ENCODE peak calls at places on chromosomes 1 and 21, in nine cellular contexts. E, P, Z, Q, O, V, M, K and B are unnamed samples.

GRCh38 chr1:20405051-20405754 is 80.8 kb downstream of the CAMK2N1 start:
- DNase-seq in E (no peak), P (no peak), Z (no peak), Q (no peak), O (no peak), V (no peak), M (no peak), K (no peak), B (no peak)

GRCh38 chr1:114670083-114671010 is 498 bp upstream of the DENND2C start:
- DNase-seq in E (peak; percentile 85), P (peak; percentile 85), Z (peak; percentile 98), Q (peak; percentile 60), O (peak; percentile 88), V (peak; percentile 72), M (peak; percentile 92), K (peak; percentile 80), B (peak; percentile 81)

GRCh38 chr1:24022611-24023359 is 42.7 kb upstream of the SRSF10 start:
- DNase-seq in E (no peak), P (no peak), Z (no peak), Q (no peak), O (no peak), V (peak; percentile 93), M (no peak), K (peak; percentile 89), B (no peak)

GRCh38 chr1:93874025-93874651 is 4.9 kb downstream of the DNTTIP2 start:
- DNase-seq in E (no peak), P (no peak), Z (no peak), Q (no peak), O (no peak), V (no peak), M (peak; percentile 27), K (peak; percentile 72), B (peak; percentile 57)

GRCh38 chr1:182829285-182829932 is 9.7 kb upstream of the DHX9 start:
- DNase-seq in E (peak; percentile 57), P (no peak), Z (no peak), Q (no peak), O (no peak), V (no peak), M (peak; percentile 23), K (no peak), B (no peak)

GRCh38 chr1:113231866-113232265 is 158.4 kb upstream of the MAGI3 start:
- DNase-seq in E (no peak), P (no peak), Z (no peak), Q (no peak), O (no peak), V (no peak), M (no peak), K (no peak), B (no peak)

GRCh38 chr1:39378377-39378776 is 113.1 kb upstream of the BMP8A start:
- DNase-seq in E (peak; percentile 20), P (no peak), Z (no peak), Q (no peak), O (no peak), V (no peak), M (peak; percentile 12), K (no peak), B (peak; percentile 27)

GRCh38 chr1:181987334-181987870 is 74.1 kb downstream of the ZNF648 start:
- DNase-seq in E (no peak), P (no peak), Z (no peak), Q (no peak), O (no peak), V (no peak), M (no peak), K (no peak), B (no peak)

GRCh38 chr1:235601087-235601486 is 48.5 kb downstream of the GNG4 start:
- DNase-seq in E (no peak), P (peak; percentile 7), Z (no peak), Q (no peak), O (peak; percentile 46), V (no peak), M (no peak), K (no peak), B (peak; percentile 57)

GRCh38 chr1:76697361-76697760 is 169.9 kb upstream of the ST6GALNAC5 start:
- DNase-seq in E (no peak), P (no peak), Z (no peak), Q (no peak), O (no peak), V (no peak), M (no peak), K (no peak), B (no peak)

GRCh38 chr21:20882462-20883415 is 115.5 kb upstream of the NCAM2 start:
- DNase-seq in E (peak; percentile 44), P (peak; percentile 5), Z (no peak), Q (no peak), O (peak; percentile 20), V (no peak), M (peak; percentile 6), K (peak; percentile 0), B (peak; percentile 50)

GRCh38 chr1:88935522-88936222 is 44.3 kb upstream of the GTF2B start:
- DNase-seq in E (peak; percentile 47), P (no peak), Z (no peak), Q (no peak), O (no peak), V (peak; percentile 19), M (peak; percentile 35), K (peak; percentile 52), B (peak; percentile 53)

GRCh38 chr1:32972814-32973428 is 8.3 kb upstream of the RNF19B start:
- DNase-seq in E (no peak), P (no peak), Z (peak; percentile 90), Q (peak; percentile 74), O (no peak), V (peak; percentile 52), M (no peak), K (peak; percentile 45), B (no peak)

GRCh38 chr21:43984905-43985689 is 27.0 kb upstream of the TRAPPC10 start:
- DNase-seq in E (no peak), P (no peak), Z (no peak), Q (no peak), O (peak; percentile 24), V (no peak), M (peak; percentile 22), K (peak; percentile 24), B (no peak)

GRCh38 chr1:211965108-211965805 is 70.1 kb downstream of the INTS7 start:
- DNase-seq in E (no peak), P (no peak), Z (no peak), Q (no peak), O (no peak), V (no peak), M (no peak), K (no peak), B (peak; percentile 37)

GRCh38 chr1:18486195-18486594 is 5.5 kb downstream of the KLHDC7A start:
- DNase-seq in E (no peak), P (no peak), Z (no peak), Q (no peak), O (no peak), V (no peak), M (no peak), K (no peak), B (peak; percentile 35)

GRCh38 chr1:59499273-59499955 is 202.5 kb downstream of the FGGY start:
- DNase-seq in E (no peak), P (no peak), Z (no peak), Q (no peak), O (no peak), V (peak; percentile 45), M (no peak), K (no peak), B (no peak)

GRCh38 chr1:56825436-56825835 is 6.2 kb upstream of the FYB2 start:
- DNase-seq in E (no peak), P (no peak), Z (no peak), Q (no peak), O (no peak), V (peak; percentile 45), M (no peak), K (peak; percentile 21), B (no peak)